ENCODE peak calls at places on chromosomes 16 and 17, in seven cellular contexts. H is CD8-positive, alpha-beta T cell; D is lung; T is astrocyte of the cerebellum; C is stomach; F is HL-60; R is body of pancreas. O is an unnamed sample.

GRCh38 chr17:76805319-76805718 is 62.9 kb upstream of the MGAT5B start:
- DNase-seq in C (no peak), F (no peak), D (no peak), H (no peak), T (no peak), R (no peak), O (no peak)

GRCh38 chr17:47253541-47254402 is at the start of gene ITGB3:
- DNase-seq in T (no peak), C (peak), F (peak), D (peak), H (peak), R (peak), O (no peak)

GRCh38 chr16:84514874-84515835 is 10.7 kb upstream of the MEAK7 start:
- DNase-seq in C (peak), T (no peak), D (peak), H (peak), F (peak), R (no peak), O (no peak)

GRCh38 chr17:50470451-50470850 is 1.8 kb upstream of the CHAD start:
- DNase-seq in T (no peak), H (no peak), F (no peak), R (no peak), D (no peak), C (no peak), O (no peak)

GRCh38 chr17:73592531-73592961 is 51.7 kb downstream of the SDK2 start:
- DNase-seq in C (no peak), T (no peak), H (peak), R (no peak), D (no peak), F (no peak), O (no peak)

GRCh38 chr17:68646626-68647526 is 45.7 kb upstream of the FAM20A start:
- DNase-seq in T (no peak), F (no peak), H (no peak), R (no peak), C (peak), D (no peak), O (peak)

GRCh38 chr17:28686296-28686695 is 24.3 kb downstream of the SUPT6H start:
- DNase-seq in C (no peak), D (no peak), H (no peak), R (no peak), F (no peak), T (no peak), O (no peak)

GRCh38 chr17:48615212-48615962 is at the start of gene HOXB8:
- DNase-seq in T (no peak), F (no peak), R (no peak), C (no peak), D (no peak), H (no peak), O (no peak)

GRCh38 chr17:39229274-39229913 is 3.6 kb upstream of the STAC2 start:
- DNase-seq in T (no peak), C (no peak), F (peak), R (no peak), H (no peak), D (no peak), O (no peak)

GRCh38 chr16:29857133-29857760 is 5.8 kb downstream of the CDIPT start:
- DNase-seq in D (no peak), T (no peak), H (no peak), R (no peak), F (no peak), C (no peak), O (no peak)

GRCh38 chr16:6709736-6710135 is 622.9 kb upstream of the RBFOX1 start:
- DNase-seq in R (no peak), F (no peak), D (no peak), C (no peak), H (no peak), T (no peak), O (no peak)

GRCh38 chr16:57277586-57277985 is 6.9 kb downstream of the PLLP start:
- DNase-seq in F (no peak), T (peak), D (peak), R (no peak), C (no peak), H (peak), O (no peak)

GRCh38 chr16:24286713-24287405 is 30.7 kb downstream of the CACNG3 start:
- DNase-seq in D (no peak), R (no peak), C (no peak), H (no peak), F (no peak), T (no peak), O (no peak)

GRCh38 chr17:29571883-29572681 is 3.6 kb downstream of the TP53I13 start:
- DNase-seq in C (peak), F (no peak), T (no peak), R (peak), H (no peak), D (no peak), O (no peak)

GRCh38 chr16:57679768-57680167 is 11.7 kb downstream of the ADGRG3 start:
- DNase-seq in D (no peak), T (no peak), F (peak), R (no peak), C (no peak), H (no peak), O (no peak)

GRCh38 chr17:50266384-50267073 is 7.7 kb upstream of the TMEM92 start:
- DNase-seq in R (peak), F (no peak), T (peak), D (peak), H (no peak), C (peak), O (peak)

DNA sequence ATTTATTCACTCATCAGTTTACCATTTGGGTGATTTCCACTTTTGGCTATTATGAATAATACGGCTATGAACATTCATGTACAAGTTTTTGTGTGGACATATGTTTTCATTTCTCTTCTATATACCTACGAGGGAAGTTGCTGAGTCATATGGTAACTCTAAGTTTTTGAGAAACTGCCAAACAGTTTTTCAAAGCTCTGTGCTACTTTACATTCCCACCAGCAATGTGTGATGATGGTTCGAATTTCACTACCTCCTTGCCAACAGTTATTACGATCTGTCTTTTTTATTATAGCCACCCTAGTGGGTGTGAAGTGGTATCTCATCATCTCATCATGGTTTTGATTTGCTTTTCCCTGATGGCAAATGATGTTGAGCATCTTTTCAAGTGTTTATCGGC is 63.7 kb upstream of the MRTFB start:
- DNase-seq in D (no peak), H (no peak), T (peak), R (no peak), F (no peak), C (no peak), O (no peak)
- TF ChIP-seq CTCF in D (no peak), H (no peak), T (no peak), R (no peak), F (no peak), C (no peak), O (no peak)

GRCh38 chr17:1762906-1763829 is 1.3 kb downstream of the SERPINF1 start:
- DNase-seq in T (peak), R (peak), F (no peak), D (no peak), C (no peak), H (no peak), O (no peak)
- H3K4me3 ChIP-seq in T (peak), R (no peak), F (no peak), D (no peak), C (peak), H (no peak), O (no peak)

DNA sequence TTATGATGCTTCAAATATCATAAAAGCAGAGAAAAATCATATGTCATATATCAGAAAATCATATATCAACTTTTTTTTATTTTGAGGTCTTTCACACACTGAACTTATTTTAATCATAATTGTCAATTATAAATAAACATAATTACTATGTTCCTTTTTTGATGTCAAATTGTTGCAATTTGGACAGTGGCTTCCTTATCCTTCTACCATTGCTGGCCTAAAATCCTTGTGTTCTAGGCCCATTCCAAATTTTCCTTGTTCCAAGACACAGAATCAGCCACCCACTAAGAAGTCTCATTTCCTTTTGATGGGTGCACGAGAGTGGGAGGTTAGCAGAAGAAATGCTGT is 28.9 kb downstream of the G6PC1 start:
- DNase-seq in R (no peak), C (no peak), T (no peak), D (no peak), H (no peak), F (no peak), O (no peak)
- TF ChIP-seq CTCF in R (no peak), C (no peak), T (no peak), D (no peak), H (no peak), F (no peak), O (no peak)

GRCh38 chr16:88868974-88869672 is 2.7 kb upstream of the PABPN1L start:
- DNase-seq in D (no peak), T (no peak), F (no peak), R (no peak), H (no peak), C (no peak), O (no peak)

GRCh38 chr16:88871349-88871702 is 4.9 kb upstream of the PABPN1L start:
- DNase-seq in F (no peak), T (no peak), C (no peak), H (no peak), D (no peak), R (no peak), O (no peak)

GRCh38 chr16:88871730-88872416 is 5.4 kb upstream of the PABPN1L start:
- DNase-seq in D (no peak), R (no peak), T (no peak), C (no peak), F (no peak), H (no peak), O (no peak)

GRCh38 chr16:88869673-88869980 is 3.2 kb upstream of the PABPN1L start:
- DNase-seq in T (no peak), F (no peak), R (no peak), D (no peak), H (no peak), C (no peak), O (no peak)

DNA sequence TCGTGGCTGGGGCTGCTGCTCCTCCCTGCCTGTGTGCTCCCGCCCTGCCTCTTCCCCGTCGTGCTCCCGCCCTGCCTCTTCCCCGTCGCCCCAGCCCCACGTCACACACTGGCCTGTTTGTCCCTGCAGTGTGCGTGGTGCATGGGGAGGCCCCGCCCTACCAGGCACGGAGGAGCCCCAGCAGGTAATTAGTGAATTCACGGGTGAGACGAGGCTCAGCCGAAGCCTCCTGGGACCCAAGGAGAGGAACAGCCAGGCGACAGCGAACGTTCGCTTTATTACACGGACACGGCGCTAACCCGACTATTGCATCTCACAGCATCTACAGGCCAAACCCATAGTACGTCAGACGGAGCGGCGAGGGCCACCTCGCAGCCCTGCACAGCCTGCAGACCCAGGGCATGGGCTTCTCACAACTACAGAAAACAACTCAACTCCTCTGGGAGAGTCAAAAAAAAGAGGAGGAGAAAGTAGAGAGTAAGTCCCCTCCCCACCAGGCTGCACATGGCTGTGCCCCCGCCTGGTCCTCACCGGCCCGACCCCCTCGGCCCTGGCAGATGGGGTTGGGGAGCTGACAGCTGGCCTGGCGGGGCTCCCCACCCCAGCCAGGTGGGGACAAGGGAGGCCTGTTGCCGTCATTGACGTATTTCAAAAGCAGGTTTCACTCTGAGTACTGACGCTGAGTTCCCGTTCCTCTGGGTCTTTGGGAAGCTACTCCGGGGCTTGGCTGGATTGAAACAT is 4.3 kb upstream of the PABPN1L start:
- DNase-seq in R (no peak), T (no peak), F (no peak), D (no peak), C (no peak), H (no peak), O (no peak)
- H3K4me3 ChIP-seq in R (no peak), T (no peak), F (no peak), D (no peak), C (no peak), H (no peak), O (no peak)

GRCh38 chr16:14399397-14400284 is 230.4 kb downstream of the PARN start:
- DNase-seq in T (peak), R (no peak), D (no peak), H (no peak), F (peak), C (no peak), O (no peak)
- TF ChIP-seq CTCF in T (no peak), R (no peak), D (no peak), H (no peak), F (no peak), C (no peak), O (no peak)

DNA sequence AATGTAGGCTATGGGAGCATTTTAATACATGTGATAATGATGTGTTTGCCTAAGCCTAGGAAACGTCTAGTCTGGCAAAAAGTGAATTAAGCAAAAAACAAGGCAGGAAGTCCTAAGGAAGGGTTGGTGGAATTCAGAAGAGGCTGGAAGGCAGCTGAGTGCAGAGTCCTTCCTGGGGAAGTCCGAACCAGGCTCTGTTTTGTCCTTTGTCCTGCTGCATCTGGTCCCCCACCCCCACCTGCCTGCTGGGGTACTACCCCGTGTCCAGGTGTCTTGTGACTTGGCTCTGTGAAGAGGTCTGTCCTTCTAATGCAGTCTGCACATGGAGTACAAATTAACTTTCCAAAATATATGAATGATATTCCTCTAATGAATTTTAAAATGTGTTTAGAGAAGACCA is 1.6 kb upstream of the MYH10 start:
- DNase-seq in H (no peak), C (no peak), F (no peak), T (no peak), D (no peak), R (peak), O (no peak)
- H3K4me3 ChIP-seq in H (no peak), C (no peak), F (no peak), T (no peak), D (no peak), R (no peak), O (peak)

DNA sequence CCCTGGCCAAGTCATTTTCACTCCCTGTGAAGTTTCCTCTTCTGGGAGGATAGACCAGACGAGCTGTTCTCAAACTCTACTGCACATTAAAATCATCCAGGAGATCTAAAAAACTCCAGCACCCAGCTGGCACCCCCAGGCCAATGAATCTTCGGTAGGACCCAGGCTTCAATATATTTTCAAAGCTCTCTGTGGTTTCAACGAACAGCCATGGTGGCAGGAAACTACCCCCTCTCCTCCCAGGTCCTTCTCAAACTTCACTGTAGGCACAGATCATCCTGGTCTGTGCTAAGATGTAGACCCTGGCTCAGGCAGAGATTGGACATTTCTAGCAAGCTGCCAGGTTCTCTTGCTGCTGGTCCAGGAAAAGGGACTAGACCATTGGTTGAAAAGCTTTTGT is 38.7 kb upstream of the GRIN2A start:
- DNase-seq in D (no peak), F (no peak), C (no peak), T (no peak), R (no peak), H (no peak), O (no peak)
- TF ChIP-seq CTCF in D (no peak), F (no peak), C (no peak), T (no peak), R (no peak), H (no peak), O (no peak)

DNA sequence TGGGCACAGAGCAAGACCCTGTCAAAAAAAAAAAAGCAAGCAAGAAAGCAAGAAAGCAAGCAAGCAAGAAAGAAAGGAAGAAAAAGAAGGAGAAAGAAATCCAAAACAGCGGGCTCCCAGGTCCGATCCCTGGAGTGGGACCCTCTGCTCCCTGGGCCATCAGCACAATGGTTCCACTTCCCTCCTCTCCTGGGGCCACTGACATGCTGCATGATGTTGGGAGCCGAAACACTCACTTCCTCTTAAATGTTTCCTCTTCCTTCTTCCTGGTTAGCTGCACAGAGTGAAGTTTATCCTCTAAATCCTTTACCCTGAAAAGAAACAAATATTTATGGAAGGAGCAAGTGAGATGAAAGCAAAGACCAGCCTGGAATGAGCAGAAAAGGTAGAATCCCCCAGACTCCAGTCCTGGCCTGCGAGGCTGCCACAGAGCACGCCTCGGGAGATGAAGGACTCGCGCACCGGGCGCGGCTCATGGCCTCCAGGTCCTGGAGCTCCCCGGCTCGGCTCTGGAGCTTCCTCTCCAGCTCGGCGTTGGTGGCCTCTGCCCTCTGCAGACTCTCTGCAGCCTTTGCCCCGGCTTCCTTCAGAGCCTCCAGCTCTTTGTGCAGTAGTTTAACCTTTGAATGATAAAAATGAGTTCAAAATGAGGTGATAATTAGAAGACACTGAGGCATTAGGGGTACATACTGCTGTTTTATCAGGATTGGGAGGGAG is 19.0 kb downstream of the CCDC57 start:
- DNase-seq in R (no peak), H (no peak), D (no peak), T (no peak), C (no peak), F (peak), O (no peak)
- H3K4me3 ChIP-seq in R (no peak), H (no peak), D (no peak), T (no peak), C (no peak), F (peak), O (no peak)